ENCODE peak calls at places on chromosomes 4 and X, in eight cellular contexts. Y, G, V, X, P, E, M and K are unnamed samples.

GRCh38 chr4:1588306-1588705 is 95.8 kb downstream of the FAM53A start:
- DNase-seq in M (peak), P (no peak), Y (no peak), G (no peak), E (no peak), X (no peak), V (no peak), K (no peak)

GRCh38 chr4:146675171-146675570 is 36.5 kb downstream of the POU4F2 start:
- DNase-seq in Y (no peak), E (no peak), G (no peak), M (no peak), X (no peak), P (no peak), V (no peak), K (no peak)

GRCh38 chrX:136747003-136747986 is 33.4 kb downstream of the ARHGEF6 start:
- DNase-seq in G (no peak), X (no peak), V (no peak), M (no peak), Y (no peak), P (no peak), E (no peak), K (no peak)

GRCh38 chrX:77749695-77750094 is 36.3 kb downstream of the ATRX start:
- DNase-seq in G (no peak), V (no peak), Y (no peak), X (no peak), E (no peak), P (no peak), M (no peak), K (no peak)

GRCh38 chr4:108533245-108533844 is 87.0 kb upstream of the RPL34 start:
- DNase-seq in E (no peak), G (no peak), Y (no peak), X (no peak), M (no peak), V (no peak), P (no peak), K (no peak)

GRCh38 chrX:100512471-100512870 is 72.3 kb upstream of the TNMD start:
- DNase-seq in V (peak), X (no peak), Y (no peak), M (no peak), G (no peak), P (no peak), E (no peak), K (no peak)

GRCh38 chr4:47442980-47443379 is 20.5 kb downstream of the COMMD8 start:
- DNase-seq in V (no peak), M (no peak), P (no peak), Y (no peak), X (no peak), E (no peak), G (no peak), K (no peak)

GRCh38 chr4:113901994-113902787 is 77.3 kb downstream of the ARSJ start:
- DNase-seq in G (no peak), V (no peak), Y (no peak), M (peak), E (no peak), X (no peak), P (no peak), K (no peak)

GRCh38 chr4:3862640-3863420 is 96.6 kb downstream of the ADRA2C start:
- DNase-seq in P (no peak), M (peak), E (no peak), X (no peak), G (no peak), V (peak), Y (peak), K (no peak)

GRCh38 chrX:55004231-55004630 is 4.1 kb downstream of the APEX2 start:
- DNase-seq in X (no peak), G (no peak), P (no peak), E (no peak), V (no peak), Y (no peak), M (no peak), K (no peak)

GRCh38 chrX:2627272-2627867 is 63.7 kb upstream of the CD99 start:
- DNase-seq in E (no peak), V (peak), G (no peak), X (no peak), Y (no peak), P (no peak), M (no peak), K (no peak)

GRCh38 chr4:84632092-84632491 is 49.2 kb downstream of the CDS1 start:
- DNase-seq in X (no peak), E (no peak), V (no peak), G (no peak), P (peak), M (no peak), Y (no peak), K (no peak)

GRCh38 chr4:120066182-120066524 is 495 bp downstream of the MAD2L1 start:
- DNase-seq in Y (no peak), V (no peak), M (no peak), E (no peak), X (no peak), G (no peak), P (no peak), K (no peak)

GRCh38 chr4:15888515-15888914 is 50.0 kb downstream of the FGFBP1 start:
- DNase-seq in E (no peak), G (no peak), X (no peak), Y (no peak), P (no peak), V (no peak), M (no peak), K (no peak)

GRCh38 chr4:48375651-48376291 is 34.4 kb downstream of the SLAIN2 start:
- DNase-seq in G (no peak), Y (no peak), E (no peak), V (no peak), M (no peak), X (no peak), P (peak), K (no peak)

GRCh38 chr4:186058253-186058979 is 10.5 kb upstream of the TLR3 start:
- DNase-seq in V (no peak), Y (no peak), G (no peak), E (no peak), M (no peak), P (no peak), X (no peak), K (no peak)

GRCh38 chrX:9569875-9570274 is 105.0 kb downstream of the TBL1X start:
- DNase-seq in X (no peak), G (no peak), P (no peak), M (no peak), E (no peak), V (no peak), Y (no peak), K (no peak)

GRCh38 chrX:101619336-101619735 is 1.5 kb upstream of the ARMCX6 start:
- DNase-seq in Y (no peak), G (no peak), E (no peak), P (no peak), V (no peak), X (no peak), M (no peak), K (no peak)

GRCh38 chr4:188299161-188299560 is 159.9 kb downstream of the TRIML1 start:
- DNase-seq in M (no peak), X (no peak), P (no peak), G (no peak), V (no peak), E (peak), Y (no peak), K (no peak)

GRCh38 chr4:188295899-188296298 is 156.7 kb downstream of the TRIML1 start:
- DNase-seq in P (no peak), M (no peak), E (no peak), G (no peak), V (no peak), Y (no peak), X (no peak), K (no peak)

GRCh38 chr4:188297873-188298272 is 158.6 kb downstream of the TRIML1 start:
- DNase-seq in M (no peak), E (no peak), V (no peak), G (no peak), P (no peak), Y (no peak), X (no peak), K (no peak)
- H3K27ac ChIP-seq in M (no peak), E (no peak), V (no peak), G (no peak), P (no peak), Y (no peak), X (no peak), K (no peak)

GRCh38 chrX:40644821-40645358 is 2.5 kb downstream of the CXorf38 start:
- DNase-seq in G (peak), M (no peak), X (no peak), P (no peak), E (peak), V (no peak), Y (peak), K (peak)
- H3K27ac ChIP-seq in G (peak), M (peak), X (peak), P (peak), E (peak), V (peak), Y (peak), K (peak)

GRCh38 chrX:265502-265901 is 15.7 kb upstream of the PLCXD1 start:
- DNase-seq in V (no peak), Y (peak), M (peak), E (no peak), G (no peak), P (no peak), X (no peak), K (no peak)
- H3K27ac ChIP-seq in V (no peak), Y (no peak), M (no peak), E (no peak), G (no peak), P (no peak), X (no peak), K (no peak)

DNA sequence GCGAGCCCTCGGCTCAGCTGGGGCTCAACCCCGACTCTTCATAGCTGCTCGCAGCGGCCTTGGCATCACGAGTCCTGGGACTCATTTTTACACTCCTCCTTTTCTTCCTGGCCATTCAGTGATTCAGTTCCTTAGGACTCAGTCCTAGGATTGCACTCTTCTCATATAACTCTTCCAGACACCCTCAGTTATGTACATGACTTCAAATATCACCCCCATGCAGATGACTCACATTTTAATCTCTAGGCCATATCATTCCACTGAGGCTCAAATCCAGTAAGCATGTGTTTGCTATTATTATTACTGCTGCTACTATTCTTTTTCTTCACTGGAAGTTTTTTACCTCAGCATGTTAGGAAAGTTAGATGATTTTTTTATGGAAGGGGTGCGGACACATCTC is 14.4 kb downstream of the ITGB1BP2 start:
- DNase-seq in V (no peak), G (no peak), M (no peak), P (no peak), X (no peak), Y (no peak), E (no peak), K (no peak)
- H3K27ac ChIP-seq in V (no peak), G (no peak), M (no peak), P (no peak), X (no peak), Y (no peak), E (no peak), K (no peak)

GRCh38 chrX:73965833-73966232 is 338.1 kb upstream of the ZCCHC13 start:
- DNase-seq in V (no peak), X (no peak), G (no peak), M (no peak), Y (no peak), P (no peak), E (no peak), K (no peak)
- H3K27ac ChIP-seq in V (no peak), X (no peak), G (no peak), M (no peak), Y (no peak), P (no peak), E (no peak), K (no peak)

DNA sequence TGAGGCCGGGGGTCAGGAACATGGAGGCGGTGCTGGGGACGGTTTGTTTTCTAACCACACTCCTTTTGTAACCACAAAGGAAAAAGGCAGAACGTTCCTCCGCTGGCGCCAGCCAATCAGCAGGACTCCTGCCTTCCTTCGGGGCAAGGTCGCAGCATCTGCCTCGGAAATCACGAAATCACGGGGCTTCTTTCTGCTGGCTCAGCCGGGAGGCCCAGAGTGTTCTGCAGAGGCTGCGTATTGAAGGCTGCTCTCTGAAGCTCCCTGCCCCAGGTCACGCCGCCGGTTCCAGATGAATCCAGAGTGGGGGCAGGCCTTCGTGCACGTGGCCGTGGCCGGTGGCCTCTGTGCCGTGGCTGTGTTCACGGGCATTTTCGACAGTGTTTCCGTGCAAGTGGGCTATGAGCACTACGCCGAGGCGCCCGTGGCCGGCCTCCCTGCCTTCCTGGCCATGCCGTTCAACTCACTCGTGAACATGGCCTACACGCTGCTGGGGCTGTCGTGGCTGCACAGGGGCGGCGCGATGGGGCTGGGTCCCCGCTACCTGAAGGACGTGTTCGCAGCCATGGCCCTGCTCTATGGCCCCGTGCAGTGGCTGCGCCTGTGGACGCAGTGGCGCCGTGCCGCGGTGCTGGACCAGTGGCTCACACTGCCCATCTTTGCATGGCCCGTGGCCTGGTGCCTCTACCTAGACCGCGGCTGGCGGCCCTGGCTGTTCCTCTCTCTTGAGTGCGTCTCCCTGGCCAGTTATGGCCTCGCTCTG is 9.4 kb downstream of the TMEM187 start:
- DNase-seq in X (no peak), Y (no peak), V (no peak), M (peak), E (no peak), G (peak), P (no peak), K (no peak)
- H3K27ac ChIP-seq in X (no peak), Y (no peak), V (no peak), M (peak), E (peak), G (peak), P (no peak), K (peak)

DNA sequence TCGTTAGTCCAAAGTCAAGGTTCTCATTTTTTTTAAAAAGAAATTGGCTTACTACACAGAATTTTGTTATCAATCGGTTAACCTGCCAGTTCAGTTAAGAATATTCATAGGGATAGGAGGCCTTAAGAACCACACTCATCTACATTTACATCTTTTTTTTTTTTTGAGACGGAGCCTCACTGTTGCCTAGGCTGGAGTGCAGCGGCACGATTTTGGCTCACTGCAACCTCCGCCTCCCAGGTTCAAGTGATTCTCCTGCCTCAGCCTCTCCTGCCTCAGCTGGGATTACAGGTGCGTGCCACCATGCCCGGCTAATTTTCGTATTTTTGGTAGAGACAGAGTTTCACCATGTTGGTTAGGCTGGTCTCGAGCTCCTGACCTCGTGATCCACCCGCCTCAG is 33.7 kb downstream of the ABCE1 start:
- DNase-seq in G (no peak), P (no peak), X (no peak), Y (no peak), V (no peak), M (no peak), E (no peak), K (no peak)
- H3K27ac ChIP-seq in G (no peak), P (no peak), X (no peak), Y (no peak), V (no peak), M (peak), E (no peak), K (no peak)